ENCODE peak calls at places on chromosome 20, in six cellular contexts. One of them, this sample, is unnamed.

GRCh38 chr20:56440346-56441007 is 27.9 kb upstream of the RTF2 start:
- DNase-seq in sigmoid colon: peak
- DNase-seq in choroid plexus epithelial cell: peak
- DNase-seq in Peyer's patch: peak
- DNase-seq in dorsolateral prefrontal cortex: no peak
- DNase-seq in RWPE2: peak
- DNase-seq in this sample: no peak

GRCh38 chr20:58921564-58921963 is 59.5 kb upstream of the NELFCD start:
- DNase-seq in RWPE2: no peak
- DNase-seq in sigmoid colon: no peak
- DNase-seq in Peyer's patch: no peak
- DNase-seq in dorsolateral prefrontal cortex: no peak
- DNase-seq in choroid plexus epithelial cell: no peak
- DNase-seq in this sample: no peak

GRCh38 chr20:20664795-20665194 is 47.6 kb downstream of the RALGAPA2 start:
- DNase-seq in RWPE2: no peak
- DNase-seq in sigmoid colon: no peak
- DNase-seq in Peyer's patch: no peak
- DNase-seq in dorsolateral prefrontal cortex: no peak
- DNase-seq in choroid plexus epithelial cell: peak
- DNase-seq in this sample: peak

GRCh38 chr20:25508083-25508770 is 77.1 kb downstream of the NINL start:
- DNase-seq in RWPE2: no peak
- DNase-seq in sigmoid colon: no peak
- DNase-seq in dorsolateral prefrontal cortex: no peak
- DNase-seq in Peyer's patch: peak
- DNase-seq in choroid plexus epithelial cell: peak
- DNase-seq in this sample: peak

GRCh38 chr20:44745560-44746366 is at the start of gene KCNK15:
- DNase-seq in sigmoid colon: peak
- DNase-seq in dorsolateral prefrontal cortex: no peak
- DNase-seq in Peyer's patch: peak
- DNase-seq in RWPE2: no peak
- DNase-seq in choroid plexus epithelial cell: peak
- DNase-seq in this sample: no peak

GRCh38 chr20:37376791-37377190 is 30.9 kb downstream of the SRC start:
- DNase-seq in choroid plexus epithelial cell: no peak
- DNase-seq in sigmoid colon: peak
- DNase-seq in dorsolateral prefrontal cortex: no peak
- DNase-seq in Peyer's patch: no peak
- DNase-seq in RWPE2: peak
- DNase-seq in this sample: no peak

GRCh38 chr20:32539817-32540675 is 45.1 kb downstream of the NOL4L start:
- DNase-seq in sigmoid colon: no peak
- DNase-seq in dorsolateral prefrontal cortex: no peak
- DNase-seq in RWPE2: peak
- DNase-seq in Peyer's patch: peak
- DNase-seq in choroid plexus epithelial cell: no peak
- DNase-seq in this sample: no peak

GRCh38 chr20:20014659-20015058 is 2.5 kb upstream of the NAA20 start:
- DNase-seq in dorsolateral prefrontal cortex: no peak
- DNase-seq in sigmoid colon: no peak
- DNase-seq in Peyer's patch: no peak
- DNase-seq in RWPE2: no peak
- DNase-seq in choroid plexus epithelial cell: no peak
- DNase-seq in this sample: no peak

GRCh38 chr20:47335251-47336012 is 21.1 kb downstream of the ZMYND8 start:
- DNase-seq in RWPE2: no peak
- DNase-seq in sigmoid colon: no peak
- DNase-seq in choroid plexus epithelial cell: no peak
- DNase-seq in Peyer's patch: no peak
- DNase-seq in dorsolateral prefrontal cortex: no peak
- DNase-seq in this sample: no peak

GRCh38 chr20:8231038-8231437 is 99.0 kb downstream of the PLCB1 start:
- DNase-seq in RWPE2: no peak
- DNase-seq in dorsolateral prefrontal cortex: no peak
- DNase-seq in Peyer's patch: no peak
- DNase-seq in choroid plexus epithelial cell: no peak
- DNase-seq in sigmoid colon: no peak
- DNase-seq in this sample: no peak

GRCh38 chr20:33862709-33863403 is 51.7 kb downstream of the CHMP4B start:
- DNase-seq in dorsolateral prefrontal cortex: peak
- DNase-seq in RWPE2: peak
- DNase-seq in sigmoid colon: peak
- DNase-seq in choroid plexus epithelial cell: peak
- DNase-seq in Peyer's patch: peak
- DNase-seq in this sample: peak

GRCh38 chr20:6635034-6635736 is 132.3 kb upstream of the BMP2 start:
- DNase-seq in RWPE2: no peak
- DNase-seq in Peyer's patch: no peak
- DNase-seq in sigmoid colon: no peak
- DNase-seq in dorsolateral prefrontal cortex: no peak
- DNase-seq in choroid plexus epithelial cell: peak
- DNase-seq in this sample: peak

GRCh38 chr20:45985573-45985972 is 13.6 kb upstream of the ZNF335 start:
- DNase-seq in sigmoid colon: peak
- DNase-seq in dorsolateral prefrontal cortex: no peak
- DNase-seq in Peyer's patch: no peak
- DNase-seq in choroid plexus epithelial cell: peak
- DNase-seq in RWPE2: peak
- DNase-seq in this sample: no peak

GRCh38 chr20:60298647-60299046 is 340.4 kb downstream of the CDH26 start:
- DNase-seq in dorsolateral prefrontal cortex: no peak
- DNase-seq in choroid plexus epithelial cell: no peak
- DNase-seq in Peyer's patch: no peak
- DNase-seq in RWPE2: no peak
- DNase-seq in sigmoid colon: no peak
- DNase-seq in this sample: no peak

GRCh38 chr20:44234566-44235317 is 12.4 kb upstream of the GDAP1L1 start:
- DNase-seq in dorsolateral prefrontal cortex: no peak
- DNase-seq in sigmoid colon: no peak
- DNase-seq in Peyer's patch: no peak
- DNase-seq in RWPE2: no peak
- DNase-seq in choroid plexus epithelial cell: no peak
- DNase-seq in this sample: no peak

GRCh38 chr20:829531-829930 is 4.0 kb upstream of the FAM110A start:
- DNase-seq in choroid plexus epithelial cell: peak
- DNase-seq in RWPE2: no peak
- DNase-seq in Peyer's patch: peak
- DNase-seq in dorsolateral prefrontal cortex: no peak
- DNase-seq in sigmoid colon: peak
- DNase-seq in this sample: no peak

GRCh38 chr20:64000906-64001305 is 20.0 kb downstream of the PRPF6 start:
- DNase-seq in RWPE2: no peak
- DNase-seq in choroid plexus epithelial cell: no peak
- DNase-seq in Peyer's patch: no peak
- DNase-seq in sigmoid colon: no peak
- DNase-seq in dorsolateral prefrontal cortex: no peak
- DNase-seq in this sample: no peak

GRCh38 chr20:44858959-44859358 is 26.5 kb upstream of the YWHAB start:
- DNase-seq in Peyer's patch: no peak
- DNase-seq in RWPE2: no peak
- DNase-seq in choroid plexus epithelial cell: peak
- DNase-seq in sigmoid colon: no peak
- DNase-seq in dorsolateral prefrontal cortex: no peak
- DNase-seq in this sample: peak

GRCh38 chr20:38692436-38693411 is 31.6 kb upstream of the SLC32A1 start:
- DNase-seq in dorsolateral prefrontal cortex: peak
- DNase-seq in Peyer's patch: peak
- DNase-seq in RWPE2: peak
- DNase-seq in sigmoid colon: no peak
- DNase-seq in choroid plexus epithelial cell: peak
- DNase-seq in this sample: peak

GRCh38 chr20:46210672-46211330 is 92.7 kb downstream of the CD40 start:
- DNase-seq in dorsolateral prefrontal cortex: no peak
- DNase-seq in sigmoid colon: no peak
- DNase-seq in RWPE2: peak
- DNase-seq in Peyer's patch: no peak
- DNase-seq in choroid plexus epithelial cell: no peak
- DNase-seq in this sample: no peak

GRCh38 chr20:61933951-61934715 is 131.5 kb downstream of the TAF4 start:
- DNase-seq in Peyer's patch: no peak
- DNase-seq in choroid plexus epithelial cell: no peak
- DNase-seq in sigmoid colon: peak
- DNase-seq in dorsolateral prefrontal cortex: peak
- DNase-seq in RWPE2: peak
- DNase-seq in this sample: no peak

GRCh38 chr20:5899444-5899843 is 50.9 kb downstream of the TRMT6 start:
- DNase-seq in choroid plexus epithelial cell: no peak
- DNase-seq in RWPE2: no peak
- DNase-seq in Peyer's patch: no peak
- DNase-seq in dorsolateral prefrontal cortex: no peak
- DNase-seq in sigmoid colon: no peak
- DNase-seq in this sample: no peak

GRCh38 chr20:59945175-59945574 is 5.0 kb downstream of the FAM217B start:
- DNase-seq in choroid plexus epithelial cell: no peak
- DNase-seq in RWPE2: no peak
- DNase-seq in dorsolateral prefrontal cortex: no peak
- DNase-seq in sigmoid colon: no peak
- DNase-seq in Peyer's patch: no peak
- DNase-seq in this sample: no peak

GRCh38 chr20:50844430-50845100 is 49.7 kb downstream of the BCAS4 start:
- DNase-seq in RWPE2: peak
- DNase-seq in dorsolateral prefrontal cortex: no peak
- DNase-seq in choroid plexus epithelial cell: peak
- DNase-seq in sigmoid colon: no peak
- DNase-seq in Peyer's patch: no peak
- DNase-seq in this sample: peak
- TF ChIP-seq CTCF in RWPE2: peak
- TF ChIP-seq CTCF in dorsolateral prefrontal cortex: no peak
- TF ChIP-seq CTCF in choroid plexus epithelial cell: no peak
- TF ChIP-seq CTCF in sigmoid colon: no peak
- TF ChIP-seq CTCF in Peyer's patch: no peak
- TF ChIP-seq CTCF in this sample: no peak

DNA sequence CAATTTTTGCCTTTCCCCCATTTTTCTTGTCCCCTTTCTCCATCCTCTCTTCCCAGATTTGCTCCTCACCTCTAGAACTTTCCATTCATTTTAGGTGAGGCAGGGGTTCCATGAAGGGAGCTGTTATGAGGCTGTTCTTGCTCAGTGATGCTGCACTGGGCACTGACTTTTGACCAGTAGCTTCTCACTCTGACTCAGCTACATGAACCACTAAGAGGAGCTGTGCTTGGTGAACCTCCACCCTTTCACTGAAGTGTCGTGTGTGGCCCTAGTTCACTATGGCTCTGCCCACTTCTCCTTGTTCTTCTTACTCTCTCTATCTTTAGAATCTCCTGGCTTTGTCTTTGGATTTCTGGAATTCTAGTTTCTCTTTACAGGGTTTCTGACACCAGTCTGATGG is 307.1 kb upstream of the RNF24 start:
- DNase-seq in choroid plexus epithelial cell: no peak
- DNase-seq in RWPE2: no peak
- DNase-seq in dorsolateral prefrontal cortex: no peak
- DNase-seq in sigmoid colon: no peak
- DNase-seq in Peyer's patch: no peak
- DNase-seq in this sample: no peak
- TF ChIP-seq CTCF in choroid plexus epithelial cell: no peak
- TF ChIP-seq CTCF in RWPE2: no peak
- TF ChIP-seq CTCF in dorsolateral prefrontal cortex: no peak
- TF ChIP-seq CTCF in sigmoid colon: no peak
- TF ChIP-seq CTCF in Peyer's patch: no peak
- TF ChIP-seq CTCF in this sample: no peak

GRCh38 chr20:57525328-57526053 is 551 bp upstream of the CTCFL start:
- DNase-seq in RWPE2: no peak
- DNase-seq in sigmoid colon: no peak
- DNase-seq in Peyer's patch: no peak
- DNase-seq in dorsolateral prefrontal cortex: no peak
- DNase-seq in choroid plexus epithelial cell: no peak
- DNase-seq in this sample: no peak

GRCh38 chr20:57526885-57527566 is 2.1 kb upstream of the CTCFL start:
- DNase-seq in sigmoid colon: no peak
- DNase-seq in Peyer's patch: no peak
- DNase-seq in dorsolateral prefrontal cortex: no peak
- DNase-seq in choroid plexus epithelial cell: no peak
- DNase-seq in RWPE2: no peak
- DNase-seq in this sample: no peak

GRCh38 chr20:57524511-57525176 is at the start of gene CTCFL:
- DNase-seq in dorsolateral prefrontal cortex: no peak
- DNase-seq in choroid plexus epithelial cell: no peak
- DNase-seq in RWPE2: no peak
- DNase-seq in sigmoid colon: no peak
- DNase-seq in Peyer's patch: no peak
- DNase-seq in this sample: no peak

GRCh38 chr20:57527728-57528127 is 2.8 kb upstream of the CTCFL start:
- DNase-seq in RWPE2: no peak
- DNase-seq in sigmoid colon: no peak
- DNase-seq in choroid plexus epithelial cell: no peak
- DNase-seq in dorsolateral prefrontal cortex: no peak
- DNase-seq in Peyer's patch: no peak
- DNase-seq in this sample: no peak

DNA sequence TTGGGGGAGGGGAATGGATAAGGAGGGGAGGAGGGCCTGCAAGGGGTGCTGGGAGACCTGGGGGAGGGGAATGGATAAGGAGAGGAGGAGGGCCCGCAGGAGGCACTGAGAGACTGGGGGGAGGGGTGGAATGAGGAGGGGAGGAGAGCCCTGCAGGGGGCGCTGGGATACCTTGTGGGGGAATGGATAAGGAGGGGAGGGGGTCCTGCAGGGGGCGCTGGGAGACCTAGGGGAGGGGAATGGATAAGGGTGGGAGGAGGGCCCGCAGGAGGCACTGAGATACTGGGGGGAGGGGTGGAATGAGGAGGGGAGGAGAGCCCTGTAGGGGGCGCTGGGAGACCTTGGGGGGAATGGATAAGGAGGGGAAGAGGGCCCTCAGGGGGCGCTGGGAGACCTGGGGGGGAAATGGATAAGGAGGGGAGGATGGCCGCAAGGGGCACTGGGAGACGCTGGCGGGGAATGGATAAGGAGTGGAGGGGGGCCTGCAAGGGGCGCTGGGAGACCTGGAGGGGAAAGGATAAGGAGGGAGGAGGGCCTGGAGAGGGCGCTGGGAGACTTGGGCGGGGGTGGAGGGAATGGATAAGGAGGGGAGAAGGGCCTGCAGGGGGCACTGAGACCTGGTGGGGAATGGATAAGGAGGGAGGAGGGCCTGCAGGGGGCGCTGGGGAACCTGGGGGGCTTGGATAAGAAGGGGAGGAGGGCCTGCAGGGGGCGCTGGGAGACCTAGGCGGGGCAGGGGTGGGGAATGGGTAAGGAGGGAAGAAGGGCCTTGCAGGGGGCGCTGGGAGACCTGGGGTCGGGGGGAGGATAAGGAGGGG is 1.3 kb upstream of the CTCFL start:
- DNase-seq in dorsolateral prefrontal cortex: no peak
- DNase-seq in RWPE2: no peak
- DNase-seq in choroid plexus epithelial cell: no peak
- DNase-seq in Peyer's patch: no peak
- DNase-seq in sigmoid colon: no peak
- DNase-seq in this sample: no peak
- TF ChIP-seq CTCF in dorsolateral prefrontal cortex: no peak
- TF ChIP-seq CTCF in RWPE2: no peak
- TF ChIP-seq CTCF in choroid plexus epithelial cell: no peak
- TF ChIP-seq CTCF in Peyer's patch: no peak
- TF ChIP-seq CTCF in sigmoid colon: no peak
- TF ChIP-seq CTCF in this sample: no peak

DNA sequence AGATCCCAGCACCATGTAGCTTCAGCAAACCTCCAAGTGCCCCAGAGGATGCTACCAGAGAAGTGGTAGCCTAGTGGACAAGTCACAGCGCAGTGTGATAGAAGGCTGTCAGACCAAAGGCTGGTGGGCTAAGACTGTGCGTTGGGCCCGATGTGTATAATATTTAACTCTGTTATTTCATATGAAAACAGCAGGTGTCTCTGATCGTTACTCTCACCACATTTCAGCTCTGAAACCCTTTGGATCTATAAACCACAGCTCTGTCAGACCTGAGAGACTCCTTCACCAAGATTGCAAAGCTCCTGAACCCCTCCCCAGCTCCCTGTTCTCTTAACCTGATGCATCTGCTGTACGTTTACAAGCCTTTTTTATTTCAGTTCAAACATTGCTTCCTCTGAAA is 43.8 kb downstream of the ISM1 start:
- DNase-seq in choroid plexus epithelial cell: no peak
- DNase-seq in RWPE2: no peak
- DNase-seq in sigmoid colon: no peak
- DNase-seq in Peyer's patch: no peak
- DNase-seq in dorsolateral prefrontal cortex: no peak
- DNase-seq in this sample: no peak
- TF ChIP-seq CTCF in choroid plexus epithelial cell: no peak
- TF ChIP-seq CTCF in RWPE2: no peak
- TF ChIP-seq CTCF in sigmoid colon: no peak
- TF ChIP-seq CTCF in Peyer's patch: no peak
- TF ChIP-seq CTCF in dorsolateral prefrontal cortex: no peak
- TF ChIP-seq CTCF in this sample: no peak